ENCODE peak calls at places on chromosomes 11 and 22, in ten cellular contexts. One of them, this sample, is unnamed. For H3K27me3, the result is how much of the 10 kb centered on the place peaks cover.

GRCh38 chr22:49815641-49816071 is 12.0 kb downstream of the BRD1 start:
- DNase-seq in colonic mucosa: no peak
- DNase-seq in esophagus squamous epithelium: no peak
- DNase-seq in heart left ventricle: no peak
- DNase-seq in aorta: no peak
- DNase-seq in stomach: peak
- DNase-seq in lung: no peak
- DNase-seq in spleen: no peak
- DNase-seq in GM23338: no peak
- DNase-seq in brain microvascular endothelial cell: peak
- DNase-seq in this sample: no peak

GRCh38 chr11:86991341-86991740 is 36.1 kb upstream of the FZD4 start:
- DNase-seq in colonic mucosa: no peak
- DNase-seq in esophagus squamous epithelium: no peak
- DNase-seq in heart left ventricle: no peak
- DNase-seq in aorta: no peak
- DNase-seq in stomach: no peak
- DNase-seq in lung: no peak
- DNase-seq in spleen: no peak
- DNase-seq in GM23338: no peak
- DNase-seq in brain microvascular endothelial cell: no peak
- DNase-seq in this sample: no peak

GRCh38 chr22:39547587-39547947 is 15.0 kb upstream of the RPS19BP1 start:
- DNase-seq in colonic mucosa: no peak
- DNase-seq in esophagus squamous epithelium: no peak
- DNase-seq in heart left ventricle: no peak
- DNase-seq in aorta: no peak
- DNase-seq in stomach: no peak
- DNase-seq in lung: no peak
- DNase-seq in spleen: no peak
- DNase-seq in GM23338: no peak
- DNase-seq in brain microvascular endothelial cell: no peak
- DNase-seq in this sample: no peak

GRCh38 chr11:17406818-17407149 is 18.3 kb upstream of the KCNJ11 start:
- DNase-seq in colonic mucosa: no peak
- DNase-seq in esophagus squamous epithelium: no peak
- DNase-seq in heart left ventricle: no peak
- DNase-seq in aorta: peak
- DNase-seq in stomach: no peak
- DNase-seq in lung: no peak
- DNase-seq in spleen: peak
- DNase-seq in GM23338: no peak
- DNase-seq in brain microvascular endothelial cell: no peak
- DNase-seq in this sample: peak

GRCh38 chr11:90134420-90135003 is at the start of gene NAALAD2:
- DNase-seq in colonic mucosa: peak
- DNase-seq in esophagus squamous epithelium: no peak
- DNase-seq in heart left ventricle: peak
- DNase-seq in aorta: peak
- DNase-seq in stomach: no peak
- DNase-seq in lung: peak
- DNase-seq in spleen: peak
- DNase-seq in GM23338: peak
- DNase-seq in brain microvascular endothelial cell: peak
- DNase-seq in this sample: peak

GRCh38 chr11:64261556-64262080 is 10.3 kb downstream of the PLCB3 start:
- DNase-seq in colonic mucosa: no peak
- DNase-seq in esophagus squamous epithelium: no peak
- DNase-seq in heart left ventricle: no peak
- DNase-seq in aorta: no peak
- DNase-seq in stomach: no peak
- DNase-seq in lung: no peak
- DNase-seq in spleen: no peak
- DNase-seq in GM23338: no peak
- DNase-seq in brain microvascular endothelial cell: no peak
- DNase-seq in this sample: no peak

GRCh38 chr11:112042161-112042960 is 17.2 kb downstream of the DLAT start:
- DNase-seq in colonic mucosa: no peak
- DNase-seq in esophagus squamous epithelium: no peak
- DNase-seq in heart left ventricle: no peak
- DNase-seq in aorta: no peak
- DNase-seq in stomach: no peak
- DNase-seq in lung: no peak
- DNase-seq in spleen: no peak
- DNase-seq in GM23338: no peak
- DNase-seq in brain microvascular endothelial cell: peak
- DNase-seq in this sample: no peak

GRCh38 chr11:93133710-93134109 is 64.1 kb downstream of the SLC36A4 start:
- DNase-seq in colonic mucosa: no peak
- DNase-seq in esophagus squamous epithelium: no peak
- DNase-seq in heart left ventricle: no peak
- DNase-seq in aorta: no peak
- DNase-seq in stomach: no peak
- DNase-seq in lung: no peak
- DNase-seq in spleen: no peak
- DNase-seq in GM23338: no peak
- DNase-seq in brain microvascular endothelial cell: peak
- DNase-seq in this sample: no peak

GRCh38 chr11:64743591-64744543 is at the start of gene RASGRP2:
- DNase-seq in colonic mucosa: peak
- DNase-seq in esophagus squamous epithelium: peak
- DNase-seq in heart left ventricle: peak
- DNase-seq in aorta: peak
- DNase-seq in stomach: peak
- DNase-seq in lung: peak
- DNase-seq in spleen: peak
- DNase-seq in GM23338: peak
- DNase-seq in brain microvascular endothelial cell: no peak
- DNase-seq in this sample: peak

GRCh38 chr11:91717169-91717568 is 507.4 kb upstream of the FAT3 start:
- DNase-seq in colonic mucosa: no peak
- DNase-seq in esophagus squamous epithelium: no peak
- DNase-seq in heart left ventricle: no peak
- DNase-seq in aorta: no peak
- DNase-seq in stomach: no peak
- DNase-seq in lung: no peak
- DNase-seq in spleen: no peak
- DNase-seq in GM23338: peak
- DNase-seq in brain microvascular endothelial cell: no peak
- DNase-seq in this sample: no peak

GRCh38 chr22:28670153-28670552 is 9.5 kb downstream of the TTC28 start:
- DNase-seq in colonic mucosa: no peak
- DNase-seq in esophagus squamous epithelium: no peak
- DNase-seq in heart left ventricle: no peak
- DNase-seq in aorta: no peak
- DNase-seq in stomach: no peak
- DNase-seq in lung: no peak
- DNase-seq in spleen: no peak
- DNase-seq in GM23338: no peak
- DNase-seq in brain microvascular endothelial cell: no peak
- DNase-seq in this sample: no peak

GRCh38 chr22:36397081-36397766 is 9.5 kb upstream of the MYH9 start:
- DNase-seq in colonic mucosa: no peak
- DNase-seq in esophagus squamous epithelium: no peak
- DNase-seq in heart left ventricle: no peak
- DNase-seq in aorta: no peak
- DNase-seq in stomach: no peak
- DNase-seq in lung: peak
- DNase-seq in spleen: no peak
- DNase-seq in GM23338: peak
- DNase-seq in brain microvascular endothelial cell: peak
- DNase-seq in this sample: no peak

GRCh38 chr11:128929991-128930390 is 12.7 kb downstream of the TP53AIP1 start:
- DNase-seq in colonic mucosa: no peak
- DNase-seq in esophagus squamous epithelium: no peak
- DNase-seq in heart left ventricle: no peak
- DNase-seq in aorta: no peak
- DNase-seq in stomach: no peak
- DNase-seq in lung: no peak
- DNase-seq in spleen: peak
- DNase-seq in GM23338: no peak
- DNase-seq in brain microvascular endothelial cell: peak
- DNase-seq in this sample: no peak

GRCh38 chr22:20606041-20606783 is 98.8 kb downstream of the MED15 start:
- DNase-seq in colonic mucosa: peak
- DNase-seq in esophagus squamous epithelium: no peak
- DNase-seq in heart left ventricle: peak
- DNase-seq in aorta: no peak
- DNase-seq in stomach: peak
- DNase-seq in lung: peak
- DNase-seq in spleen: peak
- DNase-seq in GM23338: peak
- DNase-seq in brain microvascular endothelial cell: peak
- DNase-seq in this sample: peak

GRCh38 chr22:38733329-38734202 is 22.2 kb downstream of the SUN2 start:
- DNase-seq in colonic mucosa: peak
- DNase-seq in esophagus squamous epithelium: no peak
- DNase-seq in heart left ventricle: peak
- DNase-seq in aorta: peak
- DNase-seq in stomach: peak
- DNase-seq in lung: no peak
- DNase-seq in spleen: peak
- DNase-seq in GM23338: peak
- DNase-seq in brain microvascular endothelial cell: no peak
- DNase-seq in this sample: peak

GRCh38 chr22:19329454-19329853 is 37.9 kb upstream of the CLTCL1 start:
- DNase-seq in colonic mucosa: no peak
- DNase-seq in esophagus squamous epithelium: no peak
- DNase-seq in heart left ventricle: no peak
- DNase-seq in aorta: no peak
- DNase-seq in stomach: no peak
- DNase-seq in lung: peak
- DNase-seq in spleen: no peak
- DNase-seq in GM23338: no peak
- DNase-seq in brain microvascular endothelial cell: no peak
- DNase-seq in this sample: no peak

GRCh38 chr11:3984896-3985295 is 109.7 kb upstream of the RRM1 start:
- DNase-seq in colonic mucosa: no peak
- DNase-seq in esophagus squamous epithelium: no peak
- DNase-seq in heart left ventricle: no peak
- DNase-seq in aorta: no peak
- DNase-seq in stomach: no peak
- DNase-seq in lung: no peak
- DNase-seq in spleen: no peak
- DNase-seq in GM23338: peak
- DNase-seq in brain microvascular endothelial cell: no peak
- DNase-seq in this sample: no peak

GRCh38 chr11:108364159-108364558 is 103.2 kb downstream of the C11orf65 start:
- DNase-seq in colonic mucosa: no peak
- DNase-seq in esophagus squamous epithelium: no peak
- DNase-seq in heart left ventricle: no peak
- DNase-seq in aorta: no peak
- DNase-seq in stomach: no peak
- DNase-seq in lung: no peak
- DNase-seq in spleen: no peak
- DNase-seq in GM23338: no peak
- DNase-seq in brain microvascular endothelial cell: no peak
- DNase-seq in this sample: no peak

GRCh38 chr22:40567626-40568328 is 68.7 kb downstream of the MRTFA start:
- DNase-seq in colonic mucosa: no peak
- DNase-seq in esophagus squamous epithelium: no peak
- DNase-seq in heart left ventricle: no peak
- DNase-seq in aorta: no peak
- DNase-seq in stomach: no peak
- DNase-seq in lung: no peak
- DNase-seq in spleen: no peak
- DNase-seq in GM23338: no peak
- DNase-seq in brain microvascular endothelial cell: no peak
- DNase-seq in this sample: no peak
- H3K27me3 ChIP-seq in colonic mucosa: under half
- H3K27me3 ChIP-seq in esophagus squamous epithelium: under half
- H3K27me3 ChIP-seq in heart left ventricle: under half
- H3K27me3 ChIP-seq in aorta: under half
- H3K27me3 ChIP-seq in stomach: under half
- H3K27me3 ChIP-seq in lung: under half
- H3K27me3 ChIP-seq in spleen: under half
- H3K27me3 ChIP-seq in GM23338: under half
- H3K27me3 ChIP-seq in brain microvascular endothelial cell: under half
- H3K27me3 ChIP-seq in this sample: under half

GRCh38 chr11:61794579-61794978 is 1.9 kb downstream of the FEN1 start:
- DNase-seq in colonic mucosa: no peak
- DNase-seq in esophagus squamous epithelium: no peak
- DNase-seq in heart left ventricle: no peak
- DNase-seq in aorta: peak
- DNase-seq in stomach: no peak
- DNase-seq in lung: no peak
- DNase-seq in spleen: no peak
- DNase-seq in GM23338: no peak
- DNase-seq in brain microvascular endothelial cell: no peak
- DNase-seq in this sample: no peak
- H3K4me3 ChIP-seq in colonic mucosa: no peak
- H3K4me3 ChIP-seq in esophagus squamous epithelium: no peak
- H3K4me3 ChIP-seq in heart left ventricle: no peak
- H3K4me3 ChIP-seq in aorta: no peak
- H3K4me3 ChIP-seq in stomach: no peak
- H3K4me3 ChIP-seq in lung: no peak
- H3K4me3 ChIP-seq in spleen: no peak
- H3K4me3 ChIP-seq in GM23338: no peak
- H3K4me3 ChIP-seq in brain microvascular endothelial cell: no peak
- H3K4me3 ChIP-seq in this sample: no peak

DNA sequence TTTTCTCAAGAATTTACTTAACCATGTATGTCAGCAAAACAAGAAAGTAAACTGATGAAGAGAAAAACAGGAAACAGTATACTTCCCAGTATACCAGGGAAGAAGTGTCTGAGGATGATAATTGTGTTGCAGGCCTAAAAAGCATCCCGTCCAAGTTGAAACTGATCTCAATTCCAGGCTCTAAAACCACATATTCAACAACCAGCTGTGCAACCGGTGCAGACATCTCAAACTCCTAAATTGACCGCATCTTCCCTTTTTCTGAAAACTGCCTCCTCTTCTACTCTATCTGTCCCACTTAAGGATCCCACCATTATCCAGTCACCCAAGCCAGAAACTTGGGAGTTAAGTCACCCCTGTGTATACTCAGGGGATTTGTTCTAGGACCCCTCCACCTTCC is 47.2 kb downstream of the CCDC83 start:
- DNase-seq in colonic mucosa: no peak
- DNase-seq in esophagus squamous epithelium: no peak
- DNase-seq in heart left ventricle: no peak
- DNase-seq in aorta: no peak
- DNase-seq in stomach: no peak
- DNase-seq in lung: no peak
- DNase-seq in spleen: no peak
- DNase-seq in GM23338: no peak
- DNase-seq in brain microvascular endothelial cell: no peak
- DNase-seq in this sample: no peak
- H3K27me3 ChIP-seq in colonic mucosa: under half
- H3K27me3 ChIP-seq in esophagus squamous epithelium: under half
- H3K27me3 ChIP-seq in heart left ventricle: under half
- H3K27me3 ChIP-seq in aorta: under half
- H3K27me3 ChIP-seq in stomach: under half
- H3K27me3 ChIP-seq in lung: under half
- H3K27me3 ChIP-seq in spleen: under half
- H3K27me3 ChIP-seq in GM23338: under half
- H3K27me3 ChIP-seq in brain microvascular endothelial cell: under half
- H3K27me3 ChIP-seq in this sample: under half

GRCh38 chr22:23752090-23752691 is 1.3 kb upstream of the ZNF70 start:
- DNase-seq in colonic mucosa: no peak
- DNase-seq in esophagus squamous epithelium: peak
- DNase-seq in heart left ventricle: no peak
- DNase-seq in aorta: no peak
- DNase-seq in stomach: no peak
- DNase-seq in lung: no peak
- DNase-seq in spleen: peak
- DNase-seq in GM23338: no peak
- DNase-seq in brain microvascular endothelial cell: no peak
- DNase-seq in this sample: peak
- H3K4me3 ChIP-seq in colonic mucosa: no peak
- H3K4me3 ChIP-seq in esophagus squamous epithelium: no peak
- H3K4me3 ChIP-seq in heart left ventricle: no peak
- H3K4me3 ChIP-seq in aorta: no peak
- H3K4me3 ChIP-seq in stomach: peak
- H3K4me3 ChIP-seq in lung: no peak
- H3K4me3 ChIP-seq in spleen: peak
- H3K4me3 ChIP-seq in GM23338: peak
- H3K4me3 ChIP-seq in brain microvascular endothelial cell: no peak
- H3K4me3 ChIP-seq in this sample: peak

This sample was measured in Peyer's patch.